ENCODE peak calls at places on chromosomes 4 and X, in nine cellular contexts. One of them, this sample, is unnamed.

GRCh38 chr4:16387448-16387847 is 161.2 kb upstream of the TAPT1 start:
- DNase-seq in naive thymus-derived CD8-positive, alpha-beta T cell: no peak
- DNase-seq in EL: no peak
- DNase-seq in Right ventricle myocardium inferior: no peak
- DNase-seq in RWPE2: no peak
- DNase-seq in RWPE1: no peak
- DNase-seq in activated T-cell treated with anti-CD3 and anti-CD28 coated beads, Interleukin-2, amount 50 U/mL, for 72 hours: no peak
- DNase-seq in activated T-helper 1 cell treated with anti-CD3 and anti-CD28 coated beads, Interleukin-12 subunit alpha, Interleukin-12 subunit beta, Interleukin-2, Interleukin-4 antibody, amounts not matched to agents 30 ng/mL and 10 ng/mL and 1 ng/mL, durations not matched to agents 14 hours and 24 hours and 36 hours: no peak
- DNase-seq in CD8-positive, alpha-beta memory T cell: no peak
- DNase-seq in this sample: no peak

GRCh38 chr4:44447563-44448504 is 775 bp downstream of the KCTD8 start:
- DNase-seq in Right ventricle myocardium inferior: peak
- DNase-seq in CD8-positive, alpha-beta memory T cell: no peak
- DNase-seq in RWPE1: peak
- DNase-seq in activated T-helper 1 cell treated with anti-CD3 and anti-CD28 coated beads, Interleukin-12 subunit alpha, Interleukin-12 subunit beta, Interleukin-2, Interleukin-4 antibody, amounts not matched to agents 30 ng/mL and 10 ng/mL and 1 ng/mL, durations not matched to agents 14 hours and 24 hours and 36 hours: no peak
- DNase-seq in EL: no peak
- DNase-seq in RWPE2: peak
- DNase-seq in activated T-cell treated with anti-CD3 and anti-CD28 coated beads, Interleukin-2, amount 50 U/mL, for 72 hours: peak
- DNase-seq in naive thymus-derived CD8-positive, alpha-beta T cell: no peak
- DNase-seq in this sample: no peak

GRCh38 chrX:85569691-85570090 is 190.2 kb upstream of the POF1B start:
- DNase-seq in RWPE2: no peak
- DNase-seq in Right ventricle myocardium inferior: no peak
- DNase-seq in activated T-helper 1 cell treated with anti-CD3 and anti-CD28 coated beads, Interleukin-12 subunit alpha, Interleukin-12 subunit beta, Interleukin-2, Interleukin-4 antibody, amounts not matched to agents 30 ng/mL and 10 ng/mL and 1 ng/mL, durations not matched to agents 14 hours and 24 hours and 36 hours: no peak
- DNase-seq in naive thymus-derived CD8-positive, alpha-beta T cell: no peak
- DNase-seq in RWPE1: no peak
- DNase-seq in CD8-positive, alpha-beta memory T cell: no peak
- DNase-seq in activated T-cell treated with anti-CD3 and anti-CD28 coated beads, Interleukin-2, amount 50 U/mL, for 72 hours: no peak
- DNase-seq in EL: no peak
- DNase-seq in this sample: no peak

GRCh38 chr4:22003878-22004277 is 55.3 kb upstream of the KCNIP4 start:
- DNase-seq in activated T-helper 1 cell treated with anti-CD3 and anti-CD28 coated beads, Interleukin-12 subunit alpha, Interleukin-12 subunit beta, Interleukin-2, Interleukin-4 antibody, amounts not matched to agents 30 ng/mL and 10 ng/mL and 1 ng/mL, durations not matched to agents 14 hours and 24 hours and 36 hours: no peak
- DNase-seq in RWPE2: no peak
- DNase-seq in activated T-cell treated with anti-CD3 and anti-CD28 coated beads, Interleukin-2, amount 50 U/mL, for 72 hours: no peak
- DNase-seq in EL: no peak
- DNase-seq in CD8-positive, alpha-beta memory T cell: no peak
- DNase-seq in RWPE1: no peak
- DNase-seq in Right ventricle myocardium inferior: no peak
- DNase-seq in naive thymus-derived CD8-positive, alpha-beta T cell: no peak
- DNase-seq in this sample: no peak

GRCh38 chrX:30224541-30224940 is 5.9 kb upstream of the MAGEB3 start:
- DNase-seq in activated T-helper 1 cell treated with anti-CD3 and anti-CD28 coated beads, Interleukin-12 subunit alpha, Interleukin-12 subunit beta, Interleukin-2, Interleukin-4 antibody, amounts not matched to agents 30 ng/mL and 10 ng/mL and 1 ng/mL, durations not matched to agents 14 hours and 24 hours and 36 hours: no peak
- DNase-seq in RWPE1: no peak
- DNase-seq in EL: no peak
- DNase-seq in activated T-cell treated with anti-CD3 and anti-CD28 coated beads, Interleukin-2, amount 50 U/mL, for 72 hours: no peak
- DNase-seq in CD8-positive, alpha-beta memory T cell: no peak
- DNase-seq in RWPE2: no peak
- DNase-seq in naive thymus-derived CD8-positive, alpha-beta T cell: no peak
- DNase-seq in Right ventricle myocardium inferior: no peak
- DNase-seq in this sample: no peak

GRCh38 chrX:154712781-154713391 is 38.0 kb downstream of the GAB3 start:
- DNase-seq in activated T-helper 1 cell treated with anti-CD3 and anti-CD28 coated beads, Interleukin-12 subunit alpha, Interleukin-12 subunit beta, Interleukin-2, Interleukin-4 antibody, amounts not matched to agents 30 ng/mL and 10 ng/mL and 1 ng/mL, durations not matched to agents 14 hours and 24 hours and 36 hours: peak
- DNase-seq in activated T-cell treated with anti-CD3 and anti-CD28 coated beads, Interleukin-2, amount 50 U/mL, for 72 hours: no peak
- DNase-seq in RWPE1: peak
- DNase-seq in Right ventricle myocardium inferior: no peak
- DNase-seq in EL: peak
- DNase-seq in CD8-positive, alpha-beta memory T cell: peak
- DNase-seq in RWPE2: no peak
- DNase-seq in naive thymus-derived CD8-positive, alpha-beta T cell: no peak
- DNase-seq in this sample: peak

GRCh38 chr4:84479663-84480062 is 19.4 kb downstream of the NKX6-1 start:
- DNase-seq in EL: no peak
- DNase-seq in activated T-helper 1 cell treated with anti-CD3 and anti-CD28 coated beads, Interleukin-12 subunit alpha, Interleukin-12 subunit beta, Interleukin-2, Interleukin-4 antibody, amounts not matched to agents 30 ng/mL and 10 ng/mL and 1 ng/mL, durations not matched to agents 14 hours and 24 hours and 36 hours: no peak
- DNase-seq in Right ventricle myocardium inferior: no peak
- DNase-seq in activated T-cell treated with anti-CD3 and anti-CD28 coated beads, Interleukin-2, amount 50 U/mL, for 72 hours: no peak
- DNase-seq in RWPE2: no peak
- DNase-seq in RWPE1: no peak
- DNase-seq in CD8-positive, alpha-beta memory T cell: no peak
- DNase-seq in naive thymus-derived CD8-positive, alpha-beta T cell: no peak
- DNase-seq in this sample: no peak

GRCh38 chr4:132203618-132204017 is 945.5 kb upstream of the PCDH10 start:
- DNase-seq in activated T-helper 1 cell treated with anti-CD3 and anti-CD28 coated beads, Interleukin-12 subunit alpha, Interleukin-12 subunit beta, Interleukin-2, Interleukin-4 antibody, amounts not matched to agents 30 ng/mL and 10 ng/mL and 1 ng/mL, durations not matched to agents 14 hours and 24 hours and 36 hours: no peak
- DNase-seq in RWPE2: no peak
- DNase-seq in CD8-positive, alpha-beta memory T cell: no peak
- DNase-seq in RWPE1: no peak
- DNase-seq in activated T-cell treated with anti-CD3 and anti-CD28 coated beads, Interleukin-2, amount 50 U/mL, for 72 hours: no peak
- DNase-seq in EL: no peak
- DNase-seq in naive thymus-derived CD8-positive, alpha-beta T cell: no peak
- DNase-seq in Right ventricle myocardium inferior: no peak
- DNase-seq in this sample: no peak

GRCh38 chr4:69750346-69750745 is 10.1 kb downstream of the SULT1B1 start:
- DNase-seq in naive thymus-derived CD8-positive, alpha-beta T cell: no peak
- DNase-seq in Right ventricle myocardium inferior: no peak
- DNase-seq in activated T-helper 1 cell treated with anti-CD3 and anti-CD28 coated beads, Interleukin-12 subunit alpha, Interleukin-12 subunit beta, Interleukin-2, Interleukin-4 antibody, amounts not matched to agents 30 ng/mL and 10 ng/mL and 1 ng/mL, durations not matched to agents 14 hours and 24 hours and 36 hours: no peak
- DNase-seq in RWPE1: peak
- DNase-seq in RWPE2: no peak
- DNase-seq in CD8-positive, alpha-beta memory T cell: no peak
- DNase-seq in EL: no peak
- DNase-seq in activated T-cell treated with anti-CD3 and anti-CD28 coated beads, Interleukin-2, amount 50 U/mL, for 72 hours: no peak
- DNase-seq in this sample: no peak

GRCh38 chr4:146222313-146222712 is 8.0 kb downstream of the REELD1 start:
- DNase-seq in RWPE2: no peak
- DNase-seq in activated T-cell treated with anti-CD3 and anti-CD28 coated beads, Interleukin-2, amount 50 U/mL, for 72 hours: no peak
- DNase-seq in activated T-helper 1 cell treated with anti-CD3 and anti-CD28 coated beads, Interleukin-12 subunit alpha, Interleukin-12 subunit beta, Interleukin-2, Interleukin-4 antibody, amounts not matched to agents 30 ng/mL and 10 ng/mL and 1 ng/mL, durations not matched to agents 14 hours and 24 hours and 36 hours: no peak
- DNase-seq in EL: peak
- DNase-seq in naive thymus-derived CD8-positive, alpha-beta T cell: no peak
- DNase-seq in CD8-positive, alpha-beta memory T cell: no peak
- DNase-seq in RWPE1: peak
- DNase-seq in Right ventricle myocardium inferior: no peak
- DNase-seq in this sample: peak

GRCh38 chr4:78288327-78288726 is 231.2 kb downstream of the FRAS1 start:
- DNase-seq in naive thymus-derived CD8-positive, alpha-beta T cell: no peak
- DNase-seq in activated T-cell treated with anti-CD3 and anti-CD28 coated beads, Interleukin-2, amount 50 U/mL, for 72 hours: no peak
- DNase-seq in Right ventricle myocardium inferior: no peak
- DNase-seq in CD8-positive, alpha-beta memory T cell: no peak
- DNase-seq in RWPE1: no peak
- DNase-seq in EL: no peak
- DNase-seq in activated T-helper 1 cell treated with anti-CD3 and anti-CD28 coated beads, Interleukin-12 subunit alpha, Interleukin-12 subunit beta, Interleukin-2, Interleukin-4 antibody, amounts not matched to agents 30 ng/mL and 10 ng/mL and 1 ng/mL, durations not matched to agents 14 hours and 24 hours and 36 hours: no peak
- DNase-seq in RWPE2: no peak
- DNase-seq in this sample: no peak

GRCh38 chr4:112082954-112083586 is 62.2 kb upstream of the FAM241A start:
- DNase-seq in RWPE1: peak
- DNase-seq in Right ventricle myocardium inferior: no peak
- DNase-seq in EL: peak
- DNase-seq in RWPE2: no peak
- DNase-seq in naive thymus-derived CD8-positive, alpha-beta T cell: no peak
- DNase-seq in activated T-cell treated with anti-CD3 and anti-CD28 coated beads, Interleukin-2, amount 50 U/mL, for 72 hours: no peak
- DNase-seq in CD8-positive, alpha-beta memory T cell: no peak
- DNase-seq in activated T-helper 1 cell treated with anti-CD3 and anti-CD28 coated beads, Interleukin-12 subunit alpha, Interleukin-12 subunit beta, Interleukin-2, Interleukin-4 antibody, amounts not matched to agents 30 ng/mL and 10 ng/mL and 1 ng/mL, durations not matched to agents 14 hours and 24 hours and 36 hours: no peak
- DNase-seq in this sample: peak

GRCh38 chr4:75545526-75545925 is 10.3 kb upstream of the ODAPH start:
- DNase-seq in RWPE2: no peak
- DNase-seq in activated T-helper 1 cell treated with anti-CD3 and anti-CD28 coated beads, Interleukin-12 subunit alpha, Interleukin-12 subunit beta, Interleukin-2, Interleukin-4 antibody, amounts not matched to agents 30 ng/mL and 10 ng/mL and 1 ng/mL, durations not matched to agents 14 hours and 24 hours and 36 hours: no peak
- DNase-seq in CD8-positive, alpha-beta memory T cell: no peak
- DNase-seq in activated T-cell treated with anti-CD3 and anti-CD28 coated beads, Interleukin-2, amount 50 U/mL, for 72 hours: no peak
- DNase-seq in naive thymus-derived CD8-positive, alpha-beta T cell: no peak
- DNase-seq in EL: peak
- DNase-seq in Right ventricle myocardium inferior: no peak
- DNase-seq in RWPE1: no peak
- DNase-seq in this sample: no peak

GRCh38 chrX:73930300-73930699 is 367.3 kb downstream of the CHIC1 start:
- DNase-seq in activated T-cell treated with anti-CD3 and anti-CD28 coated beads, Interleukin-2, amount 50 U/mL, for 72 hours: no peak
- DNase-seq in Right ventricle myocardium inferior: no peak
- DNase-seq in naive thymus-derived CD8-positive, alpha-beta T cell: no peak
- DNase-seq in EL: peak
- DNase-seq in RWPE2: no peak
- DNase-seq in RWPE1: no peak
- DNase-seq in activated T-helper 1 cell treated with anti-CD3 and anti-CD28 coated beads, Interleukin-12 subunit alpha, Interleukin-12 subunit beta, Interleukin-2, Interleukin-4 antibody, amounts not matched to agents 30 ng/mL and 10 ng/mL and 1 ng/mL, durations not matched to agents 14 hours and 24 hours and 36 hours: no peak
- DNase-seq in CD8-positive, alpha-beta memory T cell: no peak
- DNase-seq in this sample: peak

GRCh38 chrX:123859409-123859827 is 435 bp upstream of the XIAP start:
- DNase-seq in RWPE2: no peak
- DNase-seq in naive thymus-derived CD8-positive, alpha-beta T cell: peak
- DNase-seq in EL: no peak
- DNase-seq in CD8-positive, alpha-beta memory T cell: no peak
- DNase-seq in activated T-helper 1 cell treated with anti-CD3 and anti-CD28 coated beads, Interleukin-12 subunit alpha, Interleukin-12 subunit beta, Interleukin-2, Interleukin-4 antibody, amounts not matched to agents 30 ng/mL and 10 ng/mL and 1 ng/mL, durations not matched to agents 14 hours and 24 hours and 36 hours: no peak
- DNase-seq in RWPE1: no peak
- DNase-seq in activated T-cell treated with anti-CD3 and anti-CD28 coated beads, Interleukin-2, amount 50 U/mL, for 72 hours: no peak
- DNase-seq in Right ventricle myocardium inferior: no peak
- DNase-seq in this sample: peak

GRCh38 chr4:3111461-3111860 is 37.0 kb downstream of the HTT start:
- DNase-seq in RWPE2: no peak
- DNase-seq in activated T-cell treated with anti-CD3 and anti-CD28 coated beads, Interleukin-2, amount 50 U/mL, for 72 hours: no peak
- DNase-seq in Right ventricle myocardium inferior: no peak
- DNase-seq in naive thymus-derived CD8-positive, alpha-beta T cell: no peak
- DNase-seq in activated T-helper 1 cell treated with anti-CD3 and anti-CD28 coated beads, Interleukin-12 subunit alpha, Interleukin-12 subunit beta, Interleukin-2, Interleukin-4 antibody, amounts not matched to agents 30 ng/mL and 10 ng/mL and 1 ng/mL, durations not matched to agents 14 hours and 24 hours and 36 hours: no peak
- DNase-seq in CD8-positive, alpha-beta memory T cell: no peak
- DNase-seq in EL: peak
- DNase-seq in RWPE1: peak
- DNase-seq in this sample: peak

GRCh38 chrX:40694833-40695232 is 40.5 kb downstream of the MED14 start:
- DNase-seq in activated T-helper 1 cell treated with anti-CD3 and anti-CD28 coated beads, Interleukin-12 subunit alpha, Interleukin-12 subunit beta, Interleukin-2, Interleukin-4 antibody, amounts not matched to agents 30 ng/mL and 10 ng/mL and 1 ng/mL, durations not matched to agents 14 hours and 24 hours and 36 hours: no peak
- DNase-seq in CD8-positive, alpha-beta memory T cell: no peak
- DNase-seq in Right ventricle myocardium inferior: no peak
- DNase-seq in EL: peak
- DNase-seq in RWPE1: no peak
- DNase-seq in RWPE2: no peak
- DNase-seq in activated T-cell treated with anti-CD3 and anti-CD28 coated beads, Interleukin-2, amount 50 U/mL, for 72 hours: no peak
- DNase-seq in naive thymus-derived CD8-positive, alpha-beta T cell: no peak
- DNase-seq in this sample: no peak

GRCh38 chrX:40108084-40108958 is 10.6 kb upstream of the BCOR start:
- DNase-seq in activated T-cell treated with anti-CD3 and anti-CD28 coated beads, Interleukin-2, amount 50 U/mL, for 72 hours: no peak
- DNase-seq in CD8-positive, alpha-beta memory T cell: no peak
- DNase-seq in Right ventricle myocardium inferior: no peak
- DNase-seq in activated T-helper 1 cell treated with anti-CD3 and anti-CD28 coated beads, Interleukin-12 subunit alpha, Interleukin-12 subunit beta, Interleukin-2, Interleukin-4 antibody, amounts not matched to agents 30 ng/mL and 10 ng/mL and 1 ng/mL, durations not matched to agents 14 hours and 24 hours and 36 hours: no peak
- DNase-seq in RWPE2: no peak
- DNase-seq in RWPE1: no peak
- DNase-seq in naive thymus-derived CD8-positive, alpha-beta T cell: no peak
- DNase-seq in EL: no peak
- DNase-seq in this sample: no peak

GRCh38 chr4:107453987-107454386 is 266.0 kb downstream of the PAPSS1 start:
- DNase-seq in activated T-helper 1 cell treated with anti-CD3 and anti-CD28 coated beads, Interleukin-12 subunit alpha, Interleukin-12 subunit beta, Interleukin-2, Interleukin-4 antibody, amounts not matched to agents 30 ng/mL and 10 ng/mL and 1 ng/mL, durations not matched to agents 14 hours and 24 hours and 36 hours: no peak
- DNase-seq in RWPE2: no peak
- DNase-seq in activated T-cell treated with anti-CD3 and anti-CD28 coated beads, Interleukin-2, amount 50 U/mL, for 72 hours: no peak
- DNase-seq in Right ventricle myocardium inferior: no peak
- DNase-seq in EL: no peak
- DNase-seq in CD8-positive, alpha-beta memory T cell: no peak
- DNase-seq in naive thymus-derived CD8-positive, alpha-beta T cell: no peak
- DNase-seq in RWPE1: no peak
- DNase-seq in this sample: no peak

GRCh38 chrX:87846956-87847355 is 329.4 kb downstream of the KLHL4 start:
- DNase-seq in EL: no peak
- DNase-seq in naive thymus-derived CD8-positive, alpha-beta T cell: no peak
- DNase-seq in RWPE2: no peak
- DNase-seq in Right ventricle myocardium inferior: no peak
- DNase-seq in activated T-helper 1 cell treated with anti-CD3 and anti-CD28 coated beads, Interleukin-12 subunit alpha, Interleukin-12 subunit beta, Interleukin-2, Interleukin-4 antibody, amounts not matched to agents 30 ng/mL and 10 ng/mL and 1 ng/mL, durations not matched to agents 14 hours and 24 hours and 36 hours: no peak
- DNase-seq in CD8-positive, alpha-beta memory T cell: no peak
- DNase-seq in RWPE1: no peak
- DNase-seq in activated T-cell treated with anti-CD3 and anti-CD28 coated beads, Interleukin-2, amount 50 U/mL, for 72 hours: no peak
- DNase-seq in this sample: no peak